ENCODE peak calls at places on chromosome X, in seven cellular contexts. J, F, Q, X, W, Y and D are unnamed samples.

GRCh38 chrX:48998391-48998790 is 3.7 kb downstream of the GRIPAP1 start:
- DNase-seq in J (no peak), F (no peak), Q (no peak), X (no peak), W (no peak), Y (no peak), D (no peak)

GRCh38 chrX:120536056-120536455 is 24.7 kb downstream of the CUL4B start:
- DNase-seq in J (no peak), F (no peak), Q (no peak), X (no peak), W (no peak), Y (no peak), D (no peak)

GRCh38 chrX:45714864-45715263 is 514.2 kb upstream of the DIPK2B start:
- DNase-seq in J (no peak), F (peak), Q (no peak), X (no peak), W (peak), Y (no peak), D (peak)

GRCh38 chrX:137431693-137432488 is 134.0 kb upstream of the ZIC3 start:
- DNase-seq in J (no peak), F (no peak), Q (no peak), X (peak), W (no peak), Y (no peak), D (no peak)

GRCh38 chrX:10536744-10537143 is 83.6 kb downstream of the MID1 start:
- DNase-seq in J (no peak), F (no peak), Q (no peak), X (no peak), W (no peak), Y (no peak), D (no peak)

GRCh38 chrX:19889582-19890342 is 2.4 kb upstream of the SH3KBP1 start:
- DNase-seq in J (no peak), F (peak), Q (peak), X (peak), W (peak), Y (peak), D (peak)

GRCh38 chrX:6707497-6707896 is 172.6 kb upstream of the VCX3A start:
- DNase-seq in J (no peak), F (no peak), Q (no peak), X (peak), W (no peak), Y (no peak), D (no peak)

GRCh38 chrX:37291924-37292323 is 57.2 kb upstream of the PRRG1 start:
- DNase-seq in J (no peak), F (no peak), Q (no peak), X (no peak), W (no peak), Y (no peak), D (no peak)

GRCh38 chrX:57905141-57905540 is 5.1 kb downstream of the ZXDA start:
- DNase-seq in J (no peak), F (no peak), Q (no peak), X (no peak), W (no peak), Y (no peak), D (no peak)

GRCh38 chrX:153762636-153763173 is 1.3 kb upstream of the PLXNB3 start:
- DNase-seq in J (no peak), F (no peak), Q (no peak), X (no peak), W (no peak), Y (no peak), D (no peak)

GRCh38 chrX:26586570-26586969 is 370.6 kb downstream of the MAGEB5 start:
- DNase-seq in J (no peak), F (no peak), Q (no peak), X (peak), W (no peak), Y (no peak), D (no peak)

GRCh38 chrX:9558615-9559014 is 93.8 kb downstream of the TBL1X start:
- DNase-seq in J (no peak), F (peak), Q (no peak), X (no peak), W (no peak), Y (no peak), D (no peak)

GRCh38 chrX:519741-520140 is 110.8 kb upstream of the SHOX start:
- DNase-seq in J (no peak), F (no peak), Q (no peak), X (no peak), W (no peak), Y (no peak), D (no peak)

GRCh38 chrX:123282241-123282640 is 98.2 kb downstream of the GRIA3 start:
- DNase-seq in J (no peak), F (no peak), Q (no peak), X (no peak), W (no peak), Y (no peak), D (no peak)

GRCh38 chrX:68238568-68238967 is 194.7 kb downstream of the OPHN1 start:
- DNase-seq in J (no peak), F (no peak), Q (no peak), X (peak), W (no peak), Y (no peak), D (no peak)

GRCh38 chrX:21959362-21960051 is 19.0 kb downstream of the SMS start:
- DNase-seq in J (no peak), F (no peak), Q (no peak), X (no peak), W (no peak), Y (no peak), D (no peak)

GRCh38 chrX:113384628-113385027 is 544.0 kb upstream of the AMOT start:
- DNase-seq in J (peak), F (peak), Q (no peak), X (no peak), W (peak), Y (no peak), D (no peak)

GRCh38 chrX:148784137-148784536 is 283.7 kb downstream of the AFF2 start:
- DNase-seq in J (no peak), F (no peak), Q (no peak), X (peak), W (no peak), Y (no peak), D (no peak)

GRCh38 chrX:38895775-38896174 is 94.5 kb downstream of the MID1IP1 start:
- DNase-seq in J (no peak), F (no peak), Q (no peak), X (no peak), W (no peak), Y (no peak), D (no peak)

GRCh38 chrX:86066998-86067397 is 19.6 kb upstream of the CHM start:
- DNase-seq in J (no peak), F (no peak), Q (no peak), X (no peak), W (no peak), Y (no peak), D (no peak)

GRCh38 chrX:20461576-20461975 is 194.9 kb upstream of the RPS6KA3 start:
- DNase-seq in J (peak), F (peak), Q (no peak), X (no peak), W (peak), Y (no peak), D (no peak)

GRCh38 chrX:64229145-64229544 is 1.3 kb downstream of the ASB12 start:
- DNase-seq in J (no peak), F (no peak), Q (no peak), X (peak), W (no peak), Y (no peak), D (no peak)

GRCh38 chrX:109826954-109827708 is 94.1 kb upstream of the ACSL4 start:
- DNase-seq in J (no peak), F (peak), Q (no peak), X (peak), W (peak), Y (no peak), D (no peak)

GRCh38 chrX:29662759-29663503 is 552.4 kb upstream of the MAGEB2 start:
- DNase-seq in J (peak), F (peak), Q (no peak), X (peak), W (peak), Y (no peak), D (no peak)

GRCh38 chrX:14039344-14039743 is 9.7 kb upstream of the GEMIN8 start:
- DNase-seq in J (no peak), F (peak), Q (peak), X (no peak), W (peak), Y (peak), D (peak)

GRCh38 chrX:120109378-120109777 is 6.3 kb downstream of the RHOXF1 start:
- DNase-seq in J (no peak), F (no peak), Q (no peak), X (no peak), W (no peak), Y (no peak), D (no peak)

GRCh38 chrX:68978211-68978780 is 149.5 kb downstream of the EFNB1 start:
- DNase-seq in J (no peak), F (peak), Q (no peak), X (peak), W (peak), Y (no peak), D (no peak)

GRCh38 chrX:137033774-137034507 is at the start of gene GPR101:
- DNase-seq in J (no peak), F (no peak), Q (no peak), X (no peak), W (no peak), Y (no peak), D (no peak)

GRCh38 chrX:48515842-48516241 is 5.8 kb upstream of the EBP start:
- DNase-seq in J (no peak), F (no peak), Q (no peak), X (peak), W (no peak), Y (no peak), D (no peak)

GRCh38 chrX:29490606-29491005 is 724.8 kb upstream of the MAGEB2 start:
- DNase-seq in J (no peak), F (no peak), Q (no peak), X (no peak), W (no peak), Y (no peak), D (no peak)

GRCh38 chrX:32948130-32948529 is 263.2 kb downstream of the DMD start:
- DNase-seq in J (no peak), F (no peak), Q (no peak), X (no peak), W (no peak), Y (no peak), D (no peak)